ENCODE peak calls at places on chromosome 17, in five cellular contexts. V, X, S, W and F are unnamed samples.

GRCh38 chr17:82648761-82649474 is 674 bp upstream of the WDR45B start:
- DNase-seq in V (peak; percentile 4), X (no peak), S (no peak), W (peak; percentile 79), F (peak; percentile 68)

GRCh38 chr17:10993126-10993525 is 155.2 kb upstream of the PIRT start:
- DNase-seq in V (no peak), X (no peak), S (no peak), W (no peak), F (no peak)

GRCh38 chr17:43169561-43170139 is 1.4 kb upstream of the NBR1 start:
- DNase-seq in V (peak; percentile 47), X (no peak), S (peak; percentile 32), W (no peak), F (peak; percentile 35)

GRCh38 chr17:17042851-17043667 is 802 bp downstream of the MPRIP start:
- DNase-seq in V (peak; percentile 75), X (peak; percentile 75), S (peak; percentile 43), W (no peak), F (peak; percentile 40)

GRCh38 chr17:44788139-44788538 is 29.4 kb downstream of the ADAM11 start:
- DNase-seq in V (peak; percentile 19), X (no peak), S (no peak), W (no peak), F (no peak)

GRCh38 chr17:17752822-17753448 is 71.7 kb downstream of the RAI1 start:
- DNase-seq in V (no peak), X (no peak), S (no peak), W (no peak), F (no peak)

GRCh38 chr17:27756467-27757371 is 43.6 kb downstream of the NOS2 start:
- DNase-seq in V (peak; percentile 57), X (peak; percentile 62), S (peak; percentile 32), W (peak; percentile 21), F (peak; percentile 77)

GRCh38 chr17:32503251-32504165 is 16.7 kb downstream of the CDK5R1 start:
- DNase-seq in V (no peak), X (peak; percentile 27), S (peak; percentile 20), W (peak; percentile 75), F (no peak)

GRCh38 chr17:77160032-77160876 is 19.5 kb downstream of the SEC14L1 start:
- DNase-seq in V (no peak), X (no peak), S (no peak), W (no peak), F (no peak)

GRCh38 chr17:74785096-74785980 is 9.2 kb upstream of the NAT9 start:
- DNase-seq in V (no peak), X (no peak), S (no peak), W (no peak), F (no peak)

GRCh38 chr17:27544350-27545131 is 86.4 kb upstream of the LGALS9 start:
- DNase-seq in V (no peak), X (peak; percentile 15), S (no peak), W (peak; percentile 63), F (no peak)

GRCh38 chr17:12727076-12727750 is 61.5 kb downstream of the MYOCD start:
- DNase-seq in V (peak; percentile 88), X (peak; percentile 53), S (peak; percentile 73), W (no peak), F (no peak)

GRCh38 chr17:15910791-15911190 is 34.1 kb upstream of the ADORA2B start:
- DNase-seq in V (no peak), X (peak; percentile 46), S (no peak), W (no peak), F (no peak)

GRCh38 chr17:2710804-2711607 is 558 bp downstream of the CLUH start:
- DNase-seq in V (no peak), X (peak; percentile 19), S (no peak), W (peak; percentile 73), F (peak; percentile 54)

GRCh38 chr17:28712037-28712704 is 483 bp upstream of the PROCA1 start:
- DNase-seq in V (no peak), X (no peak), S (no peak), W (peak; percentile 85), F (peak; percentile 57)

GRCh38 chr17:6603746-6604325 is 36.7 kb downstream of the KIAA0753 start:
- DNase-seq in V (peak; percentile 8), X (no peak), S (no peak), W (no peak), F (no peak)

GRCh38 chr17:16019347-16019746 is 19.7 kb downstream of the TTC19 start:
- DNase-seq in V (no peak), X (no peak), S (no peak), W (no peak), F (no peak)

GRCh38 chr17:18234853-18235380 is 9.5 kb downstream of the LLGL1 start:
- DNase-seq in V (no peak), X (no peak), S (no peak), W (no peak), F (no peak)

GRCh38 chr17:65055280-65055707 is 1.2 kb downstream of the GNA13 start:
- DNase-seq in V (no peak), X (peak; percentile 48), S (no peak), W (no peak), F (no peak)

GRCh38 chr17:46090871-46091270 is 91.8 kb downstream of the STH start:
- DNase-seq in V (no peak), X (no peak), S (no peak), W (no peak), F (no peak)

GRCh38 chr17:17732892-17733670 is 51.8 kb downstream of the RAI1 start:
- DNase-seq in V (peak; percentile 56), X (peak; percentile 62), S (peak; percentile 72), W (no peak), F (no peak)

GRCh38 chr17:57106107-57106835 is 21.2 kb downstream of the AKAP1 start:
- DNase-seq in V (no peak), X (no peak), S (no peak), W (no peak), F (no peak)
- TF ChIP-seq CTCF in V (peak; percentile 13), X (peak; percentile 22), S (peak; percentile 65), W (no peak), F (no peak)

GRCh38 chr17:8732406-8733065 is 12.1 kb downstream of the CCDC42 start:
- DNase-seq in V (peak; percentile 26), X (no peak), S (no peak), W (no peak), F (no peak)
- TF ChIP-seq CTCF in V (no peak), X (no peak), S (no peak), W (no peak), F (no peak)

GRCh38 chr17:41667280-41668008 is 21.2 kb upstream of the EIF1 start:
- DNase-seq in V (no peak), X (no peak), S (no peak), W (no peak), F (no peak)
- TF ChIP-seq CTCF in V (no peak), X (no peak), S (no peak), W (no peak), F (no peak)

GRCh38 chr17:81196505-81197408 is 26.0 kb downstream of the CEP131 start:
- DNase-seq in V (no peak), X (no peak), S (no peak), W (no peak), F (no peak)

GRCh38 chr17:81193470-81194224 is 27.6 kb upstream of the AATK start:
- DNase-seq in V (peak; percentile 28), X (no peak), S (no peak), W (no peak), F (no peak)

GRCh38 chr17:81194225-81194760 is 28.3 kb upstream of the AATK start:
- DNase-seq in V (no peak), X (no peak), S (no peak), W (no peak), F (no peak)

GRCh38 chr17:81195941-81196495 is 26.7 kb downstream of the CEP131 start:
- DNase-seq in V (no peak), X (no peak), S (no peak), W (no peak), F (no peak)

DNA sequence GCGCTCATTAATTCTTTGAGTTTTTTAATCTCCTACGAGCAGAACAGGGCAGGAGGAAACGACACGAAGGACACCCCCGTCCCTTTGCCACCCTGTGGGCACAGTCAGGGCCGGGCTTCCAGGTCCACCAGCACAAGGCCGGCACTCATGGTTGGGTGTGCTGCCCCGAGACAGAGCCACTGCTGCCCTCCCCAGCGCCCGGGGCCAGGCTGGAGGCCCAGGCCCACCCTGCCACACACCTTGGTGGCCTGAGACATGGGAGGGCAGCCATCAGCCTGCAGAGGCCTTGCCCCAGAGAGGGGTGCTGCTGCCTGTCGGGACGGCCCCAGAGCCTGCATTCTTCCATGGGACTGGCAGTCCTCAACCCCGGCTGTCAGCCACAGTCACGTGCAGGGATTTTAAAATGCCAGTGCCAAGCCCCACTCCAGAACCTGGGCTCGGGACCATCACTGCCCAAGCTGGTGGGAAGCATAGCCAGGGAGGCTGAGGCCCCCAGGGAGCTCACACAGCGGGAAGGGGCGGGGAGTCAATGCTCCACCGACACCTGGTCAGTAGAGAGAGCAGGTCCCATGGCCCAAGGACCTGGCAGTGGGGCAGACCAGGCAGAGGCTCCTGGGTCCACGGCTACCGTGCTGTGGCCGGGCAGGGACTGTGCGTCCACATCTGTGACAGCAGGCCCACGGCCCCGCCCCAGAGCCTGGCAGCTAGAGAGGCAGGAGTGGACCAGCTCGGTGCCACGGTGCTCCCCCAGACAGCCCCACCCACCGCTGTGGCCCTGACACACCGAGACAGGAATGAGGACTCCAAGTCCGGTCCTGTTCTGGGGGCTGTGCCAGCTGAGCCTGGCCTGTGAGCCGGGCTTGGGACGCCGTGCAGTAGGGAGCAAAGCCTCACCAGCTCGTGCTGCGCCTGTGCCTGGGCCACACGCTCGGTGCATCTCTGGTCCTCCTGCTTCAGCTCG is 27.5 kb downstream of the CEP131 start:
- DNase-seq in V (no peak), X (no peak), S (no peak), W (no peak), F (no peak)
- TF ChIP-seq CTCF in V (no peak), X (no peak), S (no peak), W (no peak), F (no peak)